ENCODE peak calls at places on chromosomes 5 and 9, in nine cellular contexts. V is heart right ventricle, M is kidney, Z is cardiac muscle cell, X is adrenal gland, E is H1, N is thoracic aorta, I is heart left ventricle, K is uterus. O is an unnamed sample.

GRCh38 chr5:135713516-135713915 is 120.9 kb upstream of the SLC25A48 start:
- DNase-seq in I (no peak), N (no peak), Z (no peak), V (no peak), X (no peak), E (no peak), M (no peak), K (no peak), O (no peak)

GRCh38 chr5:52947851-52948250 is 41.3 kb upstream of the ITGA2 start:
- DNase-seq in V (no peak), X (no peak), K (no peak), N (no peak), M (no peak), Z (no peak), E (no peak), I (no peak), O (no peak)

GRCh38 chr5:53343187-53343586 is 137.2 kb upstream of the FST start:
- DNase-seq in K (no peak), V (no peak), X (no peak), I (no peak), M (no peak), Z (no peak), E (no peak), N (no peak), O (peak; percentile 99)

GRCh38 chr5:97929383-97929782 is 746.3 kb upstream of the RIOK2 start:
- DNase-seq in M (no peak), K (no peak), E (no peak), I (no peak), Z (no peak), X (no peak), N (no peak), V (no peak), O (peak; percentile 37)

GRCh38 chr5:87361031-87361443 is 51.7 kb downstream of the CCNH start:
- DNase-seq in N (no peak), X (no peak), E (no peak), I (no peak), K (peak; percentile 14), V (no peak), M (no peak), Z (no peak), O (no peak)

GRCh38 chr5:7395432-7396168 is at the start of gene ADCY2:
- DNase-seq in V (no peak), I (no peak), K (no peak), X (no peak), M (no peak), Z (no peak), E (no peak), N (no peak), O (no peak)

GRCh38 chr5:125486634-125487033 is 740.2 kb upstream of the ZNF608 start:
- DNase-seq in E (no peak), K (no peak), N (no peak), X (no peak), M (no peak), V (no peak), I (no peak), Z (no peak), O (peak; percentile 83)

GRCh38 chr9:102497709-102498108 is 497.4 kb upstream of the CYLC2 start:
- DNase-seq in N (no peak), M (no peak), I (no peak), K (no peak), E (no peak), Z (no peak), V (no peak), X (no peak), O (no peak)

GRCh38 chr9:72462340-72462739 is 59.1 kb upstream of the TMC1 start:
- DNase-seq in Z (no peak), I (no peak), X (no peak), M (no peak), V (no peak), K (no peak), E (no peak), N (no peak), O (no peak)

GRCh38 chr9:7570107-7570720 is 229.4 kb downstream of the DMAC1 start:
- DNase-seq in X (peak; percentile 43), N (peak; percentile 6), M (no peak), I (no peak), K (no peak), Z (peak; percentile 71), E (no peak), V (no peak), O (peak; percentile 44)

GRCh38 chr5:55853818-55854217 is 2.7 kb downstream of the IL31RA start:
- DNase-seq in Z (no peak), I (no peak), V (no peak), M (no peak), X (no peak), E (no peak), K (no peak), N (no peak), O (peak; percentile 2)

GRCh38 chr5:169213479-169213878 is 87.5 kb downstream of the SLIT3 start:
- DNase-seq in Z (no peak), N (no peak), E (no peak), V (no peak), K (no peak), X (no peak), I (no peak), M (no peak), O (no peak)

GRCh38 chr5:136036991-136037705 is 8.4 kb downstream of the TGFBI start:
- DNase-seq in E (no peak), K (no peak), N (peak; percentile 50), V (no peak), X (no peak), I (no peak), M (no peak), Z (no peak), O (no peak)

GRCh38 chr5:133324058-133324457 is 272.2 kb downstream of the HSPA4 start:
- DNase-seq in Z (no peak), N (no peak), V (no peak), K (no peak), X (no peak), M (peak; percentile 31), I (no peak), E (no peak), O (no peak)

GRCh38 chr5:154273028-154273617 is 82.6 kb downstream of the GALNT10 start:
- DNase-seq in M (no peak), I (no peak), E (no peak), K (peak; percentile 24), Z (no peak), N (no peak), X (peak; percentile 28), V (no peak), O (no peak)

GRCh38 chr5:40569549-40570270 is 110.0 kb upstream of the PTGER4 start:
- DNase-seq in I (no peak), M (no peak), E (no peak), V (no peak), K (no peak), Z (no peak), N (no peak), X (no peak), O (no peak)

GRCh38 chr5:15938961-15939360 is 240.6 kb downstream of the MARCHF11 start:
- DNase-seq in V (no peak), N (no peak), M (no peak), K (no peak), E (no peak), Z (no peak), X (no peak), I (no peak), O (peak; percentile 48)

GRCh38 chr5:69432412-69433206 is 17.7 kb downstream of the MARVELD2 start:
- DNase-seq in N (no peak), I (no peak), K (no peak), Z (no peak), M (no peak), V (no peak), X (no peak), E (no peak), O (no peak)

GRCh38 chr5:150946351-150946905 is 41.6 kb upstream of the ZNF300 start:
- DNase-seq in I (peak; percentile 86), V (peak; percentile 83), X (peak; percentile 78), N (peak; percentile 56), M (peak; percentile 93), K (peak; percentile 90), Z (no peak), E (no peak), O (peak; percentile 90)

GRCh38 chr9:38087934-38088925 is 19.2 kb upstream of the SHB start:
- DNase-seq in K (peak; percentile 78), Z (peak; percentile 77), M (peak; percentile 86), I (peak; percentile 87), E (peak; percentile 33), V (peak; percentile 83), N (peak; percentile 38), X (peak; percentile 68), O (no peak)

GRCh38 chr9:13688223-13688989 is 408.9 kb upstream of the MPDZ start:
- DNase-seq in V (no peak), E (no peak), I (no peak), X (no peak), Z (no peak), M (no peak), N (no peak), K (no peak), O (peak; percentile 8)
- TF ChIP-seq CTCF in V (no peak), E (no peak), I (no peak), X (no peak), Z (no peak), M (no peak), N (no peak), K (no peak), O (no peak)

GRCh38 chr9:113583511-113584470 is 120.3 kb downstream of the RGS3 start:
- DNase-seq in E (no peak), M (peak; percentile 65), K (no peak), I (peak; percentile 45), X (peak; percentile 8), Z (no peak), N (no peak), V (no peak), O (no peak)
- H3K4me1 ChIP-seq in E (no peaks in the 10 kb centered on the region), M (peaks cover 27% of the 10 kb centered on the region), K (no peaks in the 10 kb centered on the region), I (peaks cover 92% of the 10 kb centered on the region), X (peaks cover 43% of the 10 kb centered on the region), Z (peaks cover 23% of the 10 kb centered on the region), N (peaks cover 63% of the 10 kb centered on the region), V (peaks cover 90% of the 10 kb centered on the region), O (peaks cover 40% of the 10 kb centered on the region)

GRCh38 chr9:14314424-14314928 is 535 bp upstream of the NFIB start:
- DNase-seq in X (peak; percentile 88), N (peak; percentile 62), I (peak; percentile 74), V (peak; percentile 73), M (peak; percentile 92), Z (peak; percentile 59), E (no peak), K (peak; percentile 77), O (peak; percentile 94)
- H3K27ac ChIP-seq in X (peak overlapping the region; percentile 97), N (peak overlapping the region; percentile 98), I (peak overlapping the region; percentile 100), V (peak overlapping the region; percentile 99), M (peak overlapping the region; percentile 93), Z (peak overlapping the region; percentile 70), E (peak overlapping the region; percentile 81), K (peak overlapping the region; percentile 98), O (peak overlapping the region; percentile 97)

GRCh38 chr5:132184588-132184987 is 43.1 kb downstream of the P4HA2 start:
- DNase-seq in K (no peak), I (no peak), M (no peak), Z (no peak), X (no peak), E (no peak), N (no peak), V (no peak), O (no peak)

GRCh38 chr5:132193165-132193694 is 34.4 kb downstream of the P4HA2 start:
- DNase-seq in K (no peak), V (no peak), E (no peak), X (no peak), Z (no peak), I (no peak), M (no peak), N (no peak), O (peak; percentile 23)

GRCh38 chr5:132195727-132196126 is 31.9 kb downstream of the P4HA2 start:
- DNase-seq in K (no peak), N (no peak), X (no peak), I (no peak), Z (no peak), E (no peak), V (no peak), M (no peak), O (no peak)

GRCh38 chr5:132190161-132190817 is 37.4 kb downstream of the P4HA2 start:
- DNase-seq in Z (peak; percentile 70), X (peak; percentile 31), K (no peak), M (no peak), V (no peak), N (no peak), I (no peak), E (no peak), O (peak; percentile 62)
- TF ChIP-seq CTCF in Z (peak; percentile 83), X (peak; percentile 75), K (peak; percentile 77), M (peak; percentile 65), V (peak; percentile 57), N (peak; percentile 68), I (peak; percentile 80), E (peak; percentile 77), O (peak; percentile 93)